ENCODE peak calls at places on chromosomes 7 and 10, in four cellular contexts. One of them, this sample, is unnamed. For H3K4me1, the result is how much of the 10 kb centered on the place peaks cover.

GRCh38 chr7:102864958-102865357 is 47.8 kb upstream of the LRRC17 start:
- DNase-seq in hepatocyte: no peak
- DNase-seq in ovary: no peak
- DNase-seq in tibial nerve: no peak
- DNase-seq in this sample: no peak

GRCh38 chr10:101065479-101066145 is 3.8 kb downstream of the KAZALD1 start:
- DNase-seq in ovary: no peak
- DNase-seq in hepatocyte: no peak
- DNase-seq in tibial nerve: no peak
- DNase-seq in this sample: no peak

GRCh38 chr7:122123746-122124145 is 20.3 kb downstream of the AASS start:
- DNase-seq in ovary: no peak
- DNase-seq in tibial nerve: no peak
- DNase-seq in hepatocyte: no peak
- DNase-seq in this sample: no peak

GRCh38 chr10:102917314-102917961 is 656 bp upstream of the CNNM2 start:
- DNase-seq in hepatocyte: peak
- DNase-seq in tibial nerve: peak
- DNase-seq in ovary: peak
- DNase-seq in this sample: peak

GRCh38 chr7:24728503-24729364 is 28.5 kb downstream of the GSDME start:
- DNase-seq in hepatocyte: no peak
- DNase-seq in ovary: no peak
- DNase-seq in tibial nerve: no peak
- DNase-seq in this sample: no peak

GRCh38 chr10:130726996-130727725 is 584.4 kb downstream of the TCERG1L start:
- DNase-seq in ovary: no peak
- DNase-seq in hepatocyte: no peak
- DNase-seq in tibial nerve: no peak
- DNase-seq in this sample: no peak

GRCh38 chr10:30343962-30344361 is 5.1 kb downstream of the MTPAP start:
- DNase-seq in tibial nerve: no peak
- DNase-seq in hepatocyte: no peak
- DNase-seq in ovary: no peak
- DNase-seq in this sample: no peak

GRCh38 chr10:34627331-34627730 is 187.8 kb downstream of the PARD3 start:
- DNase-seq in ovary: no peak
- DNase-seq in hepatocyte: no peak
- DNase-seq in tibial nerve: no peak
- DNase-seq in this sample: no peak

GRCh38 chr10:11639346-11639745 is 27.9 kb upstream of the USP6NL start:
- DNase-seq in tibial nerve: no peak
- DNase-seq in hepatocyte: no peak
- DNase-seq in ovary: no peak
- DNase-seq in this sample: no peak

GRCh38 chr7:153886506-153887391 is 165.4 kb upstream of the DPP6 start:
- DNase-seq in hepatocyte: peak
- DNase-seq in ovary: no peak
- DNase-seq in tibial nerve: no peak
- DNase-seq in this sample: no peak

DNA sequence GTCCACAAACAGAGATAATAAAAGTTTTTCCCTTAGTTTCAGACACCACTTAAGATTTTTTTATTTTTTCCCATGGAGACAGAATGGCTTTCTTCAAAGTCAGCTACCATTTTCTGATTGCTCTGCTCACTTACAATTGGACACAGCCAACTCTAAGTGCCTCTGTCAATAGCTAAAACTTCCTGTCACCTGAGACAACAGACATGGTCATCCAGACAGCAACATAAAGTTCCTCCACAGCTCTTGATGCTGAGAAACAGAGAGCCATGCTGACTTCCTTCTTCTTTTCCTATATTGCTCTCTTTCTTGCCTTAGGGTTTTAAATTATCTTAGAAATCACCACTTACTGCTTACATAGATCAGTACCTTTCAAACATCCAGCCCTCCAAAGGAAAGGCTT is 12.0 kb downstream of the ZNF800 start:
- DNase-seq in hepatocyte: no peak
- DNase-seq in tibial nerve: no peak
- DNase-seq in ovary: no peak
- DNase-seq in this sample: no peak
- H3K4me1 ChIP-seq in hepatocyte: under half
- H3K4me1 ChIP-seq in tibial nerve: under half
- H3K4me1 ChIP-seq in ovary: under half
- H3K4me1 ChIP-seq in this sample: under half

GRCh38 chr10:80526218-80526617 is 11.5 kb upstream of the SH2D4B start:
- DNase-seq in tibial nerve: no peak
- DNase-seq in ovary: no peak
- DNase-seq in hepatocyte: no peak
- DNase-seq in this sample: no peak
- H3K4me1 ChIP-seq in tibial nerve: under half
- H3K4me1 ChIP-seq in ovary: under half
- H3K4me1 ChIP-seq in hepatocyte: under half
- H3K4me1 ChIP-seq in this sample: under half

GRCh38 chr10:86785021-86785420 is 28.6 kb downstream of the BMPR1A start:
- DNase-seq in hepatocyte: no peak
- DNase-seq in ovary: no peak
- DNase-seq in tibial nerve: no peak
- DNase-seq in this sample: no peak

GRCh38 chr10:86786368-86786767 is 29.9 kb downstream of the BMPR1A start:
- DNase-seq in tibial nerve: no peak
- DNase-seq in ovary: no peak
- DNase-seq in hepatocyte: no peak
- DNase-seq in this sample: no peak

GRCh38 chr10:86782691-86783418 is 26.4 kb downstream of the BMPR1A start:
- DNase-seq in tibial nerve: no peak
- DNase-seq in ovary: no peak
- DNase-seq in hepatocyte: no peak
- DNase-seq in this sample: no peak

GRCh38 chr10:86790394-86790793 is 34.0 kb downstream of the BMPR1A start:
- DNase-seq in hepatocyte: no peak
- DNase-seq in ovary: no peak
- DNase-seq in tibial nerve: no peak
- DNase-seq in this sample: no peak

DNA sequence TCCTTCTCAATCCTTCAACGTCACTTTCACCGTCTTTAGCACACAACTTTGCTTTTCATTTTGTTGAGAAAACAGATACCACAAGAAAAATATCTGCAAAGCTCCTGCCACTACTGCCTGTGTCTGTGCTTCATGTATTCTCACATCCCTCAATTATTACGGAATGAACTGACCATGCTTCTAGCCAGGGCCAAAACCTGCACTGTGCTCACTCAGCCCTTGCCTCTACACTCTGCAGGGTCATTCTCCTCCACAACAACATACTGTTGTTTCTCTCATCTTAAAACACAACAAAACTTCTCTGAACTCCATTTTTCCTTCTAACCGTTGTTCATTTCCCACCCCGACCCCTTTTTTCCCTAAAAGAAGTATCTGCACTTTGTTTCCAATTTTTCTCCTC is 29.5 kb downstream of the BMPR1A start:
- DNase-seq in tibial nerve: no peak
- DNase-seq in hepatocyte: no peak
- DNase-seq in ovary: no peak
- DNase-seq in this sample: no peak
- H3K4me1 ChIP-seq in tibial nerve: under half
- H3K4me1 ChIP-seq in hepatocyte: under half
- H3K4me1 ChIP-seq in ovary: under half
- H3K4me1 ChIP-seq in this sample: under half

GRCh38 chr7:75878769-75879596 is at the start of gene RHBDD2:
- DNase-seq in ovary: peak
- DNase-seq in hepatocyte: peak
- DNase-seq in tibial nerve: peak
- DNase-seq in this sample: peak

GRCh38 chr7:75880242-75880641 is 1.4 kb downstream of the RHBDD2 start:
- DNase-seq in ovary: no peak
- DNase-seq in hepatocyte: no peak
- DNase-seq in tibial nerve: no peak
- DNase-seq in this sample: no peak

GRCh38 chr7:75876126-75876881 is 2.5 kb upstream of the RHBDD2 start:
- DNase-seq in hepatocyte: no peak
- DNase-seq in ovary: no peak
- DNase-seq in tibial nerve: no peak
- DNase-seq in this sample: no peak

GRCh38 chr7:75879771-75880184 is 944 bp downstream of the RHBDD2 start:
- DNase-seq in ovary: no peak
- DNase-seq in hepatocyte: no peak
- DNase-seq in tibial nerve: no peak
- DNase-seq in this sample: no peak

DNA sequence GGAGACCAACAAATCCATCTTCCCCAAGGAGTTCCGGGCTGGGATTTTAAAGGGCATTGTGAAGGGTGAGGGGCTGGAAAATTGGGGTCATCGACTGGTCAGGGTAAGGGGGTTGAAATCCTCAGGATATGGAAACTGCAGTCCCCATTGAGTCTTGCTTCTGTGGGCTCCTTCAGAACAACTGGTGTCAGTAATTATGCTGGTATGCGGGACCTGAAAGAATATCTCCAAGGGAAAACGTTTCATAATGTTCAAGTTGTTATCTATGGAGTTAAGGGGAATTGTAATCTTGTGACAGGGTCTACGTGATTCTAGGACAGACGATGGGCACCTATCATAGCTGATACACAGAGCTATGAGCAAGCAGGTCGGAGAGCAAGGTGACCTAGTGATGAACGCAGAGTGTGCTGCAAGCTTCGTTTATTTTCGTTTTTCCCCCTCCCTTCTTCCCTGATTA is 494 bp upstream of the RHBDD2 start:
- DNase-seq in ovary: no peak
- DNase-seq in tibial nerve: no peak
- DNase-seq in hepatocyte: no peak
- DNase-seq in this sample: no peak
- H3K4me1 ChIP-seq in ovary: under half
- H3K4me1 ChIP-seq in tibial nerve: under half
- H3K4me1 ChIP-seq in hepatocyte: under half
- H3K4me1 ChIP-seq in this sample: under half

DNA sequence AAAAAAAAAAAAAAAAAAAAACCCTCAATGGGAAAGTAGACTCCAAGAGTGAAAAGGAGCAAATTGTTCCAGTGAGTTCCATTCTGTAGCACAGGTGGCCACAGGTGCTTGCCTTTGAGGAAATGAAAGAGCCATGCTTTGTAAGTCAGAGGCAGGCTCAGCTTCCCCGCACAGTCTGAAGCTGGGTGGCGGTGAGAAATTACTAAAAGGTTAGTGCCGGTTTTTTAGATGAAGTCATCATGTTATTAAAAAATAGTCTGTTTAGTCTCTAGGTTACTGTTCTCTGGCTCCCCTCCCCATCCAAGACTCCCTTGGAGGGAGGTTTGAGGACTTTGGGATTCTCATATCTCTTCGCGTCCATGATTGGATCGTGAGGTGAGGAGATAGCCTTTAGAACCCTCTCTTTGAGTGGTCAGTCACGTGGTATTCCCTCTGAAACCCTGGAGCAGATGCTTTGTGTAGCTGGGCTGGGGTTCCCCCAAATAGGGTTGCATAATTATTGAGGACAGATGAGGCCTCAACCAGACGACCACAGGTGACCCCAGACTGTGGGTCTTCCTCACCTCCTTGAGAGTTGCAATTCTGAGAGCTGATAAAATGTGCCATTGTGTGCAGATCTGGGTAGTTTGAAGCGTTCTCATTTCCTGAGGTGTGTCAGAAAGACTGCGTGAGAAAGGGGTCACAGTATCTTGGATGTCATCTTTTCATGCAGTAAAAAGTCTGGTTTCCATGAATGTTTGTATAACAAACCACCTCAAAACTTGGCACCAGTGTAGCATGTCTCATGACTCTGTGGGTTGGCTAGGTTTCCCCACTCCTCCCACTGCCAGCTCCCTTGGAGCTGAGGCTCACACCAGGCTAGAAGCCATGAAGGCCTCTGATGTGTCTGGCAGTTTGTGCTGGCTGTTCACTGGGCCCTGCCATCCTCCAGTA is 27.1 kb downstream of the OGDH start:
- DNase-seq in ovary: peak
- DNase-seq in tibial nerve: peak
- DNase-seq in hepatocyte: peak
- DNase-seq in this sample: peak
- H3K4me1 ChIP-seq in ovary: under half
- H3K4me1 ChIP-seq in tibial nerve: under half
- H3K4me1 ChIP-seq in hepatocyte: half or more
- H3K4me1 ChIP-seq in this sample: under half

DNA sequence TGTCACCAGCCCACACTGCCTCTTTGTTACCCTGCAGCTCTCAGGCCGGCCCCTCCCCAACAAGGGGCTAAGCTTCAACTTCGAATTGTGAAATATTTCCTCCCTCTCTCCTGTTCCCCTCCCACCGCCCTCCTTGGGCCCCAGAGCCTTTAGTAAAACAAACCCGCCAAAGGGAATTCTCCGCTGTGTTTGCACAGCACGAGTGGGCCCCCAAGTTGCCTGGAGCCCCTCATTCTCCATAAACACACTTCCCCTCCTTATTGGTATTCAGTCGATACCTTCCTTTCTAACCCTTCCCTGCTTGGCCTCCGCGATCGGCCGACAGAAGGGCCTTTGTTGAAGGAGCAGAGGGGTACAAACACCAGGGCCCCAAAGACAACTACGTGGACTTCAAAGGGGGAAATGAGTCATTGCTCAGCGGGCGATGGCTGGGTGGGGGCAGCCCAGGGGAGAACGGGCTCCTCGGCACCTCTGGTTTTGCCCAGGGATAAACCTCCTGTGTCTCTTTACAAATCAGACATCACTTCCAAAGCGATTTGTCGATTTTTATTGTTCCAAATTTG is 45.4 kb downstream of the SLIT1 start:
- DNase-seq in hepatocyte: no peak
- DNase-seq in tibial nerve: no peak
- DNase-seq in ovary: no peak
- DNase-seq in this sample: no peak
- H3K4me1 ChIP-seq in hepatocyte: under half
- H3K4me1 ChIP-seq in tibial nerve: under half
- H3K4me1 ChIP-seq in ovary: under half
- H3K4me1 ChIP-seq in this sample: under half

GRCh38 chr10:3031490-3031889 is 35.9 kb upstream of the PFKP start:
- DNase-seq in ovary: no peak
- DNase-seq in hepatocyte: no peak
- DNase-seq in tibial nerve: no peak
- DNase-seq in this sample: no peak
- H3K4me1 ChIP-seq in ovary: under half
- H3K4me1 ChIP-seq in hepatocyte: under half
- H3K4me1 ChIP-seq in tibial nerve: under half
- H3K4me1 ChIP-seq in this sample: under half

This sample was measured in body of pancreas.